ENCODE peak calls at places on chromosome X, in six cellular contexts. One of them, this sample, is unnamed.
A peak's percentile ranks its signal among the peaks of the same experiment; 100 is the strongest.

GRCh38 chrX:28794751-28795150 is 207.5 kb downstream of the IL1RAPL1 start:
- DNase-seq in PC-3: no peak
- DNase-seq in uterus: no peak
- DNase-seq in BE2C: no peak
- DNase-seq in hepatocyte: no peak
- DNase-seq in effector memory CD4-positive, alpha-beta T cell: no peak
- DNase-seq in this sample: no peak

GRCh38 chrX:68196939-68197791 is 236.1 kb downstream of the OPHN1 start:
- DNase-seq in uterus: peak; percentile 26
- DNase-seq in hepatocyte: peak; percentile 79
- DNase-seq in PC-3: peak; percentile 83
- DNase-seq in effector memory CD4-positive, alpha-beta T cell: no peak
- DNase-seq in BE2C: peak; percentile 14
- DNase-seq in this sample: peak; percentile 63

GRCh38 chrX:104329731-104330130 is 75.0 kb upstream of the ESX1 start:
- DNase-seq in hepatocyte: no peak
- DNase-seq in effector memory CD4-positive, alpha-beta T cell: no peak
- DNase-seq in PC-3: no peak
- DNase-seq in uterus: no peak
- DNase-seq in BE2C: no peak
- DNase-seq in this sample: no peak

GRCh38 chrX:2609431-2610238 is 81.5 kb upstream of the CD99 start:
- DNase-seq in hepatocyte: no peak
- DNase-seq in PC-3: peak; percentile 16
- DNase-seq in BE2C: no peak
- DNase-seq in effector memory CD4-positive, alpha-beta T cell: no peak
- DNase-seq in uterus: no peak
- DNase-seq in this sample: no peak

GRCh38 chrX:130772313-130773140 is 130.5 kb downstream of the ENOX2 start:
- DNase-seq in effector memory CD4-positive, alpha-beta T cell: no peak
- DNase-seq in PC-3: peak; percentile 82
- DNase-seq in hepatocyte: no peak
- DNase-seq in uterus: no peak
- DNase-seq in BE2C: no peak
- DNase-seq in this sample: peak; percentile 50

GRCh38 chrX:85375333-85375738 is 4.1 kb downstream of the POF1B start:
- DNase-seq in PC-3: no peak
- DNase-seq in BE2C: peak; percentile 32
- DNase-seq in hepatocyte: peak; percentile 34
- DNase-seq in uterus: no peak
- DNase-seq in effector memory CD4-positive, alpha-beta T cell: no peak
- DNase-seq in this sample: peak; percentile 51

GRCh38 chrX:136867518-136867917 is 13.0 kb downstream of the RBMX start:
- DNase-seq in PC-3: no peak
- DNase-seq in BE2C: no peak
- DNase-seq in hepatocyte: no peak
- DNase-seq in uterus: no peak
- DNase-seq in effector memory CD4-positive, alpha-beta T cell: no peak
- DNase-seq in this sample: no peak

GRCh38 chrX:106698693-106699092 is 27.8 kb upstream of the RNF128 start:
- DNase-seq in uterus: no peak
- DNase-seq in hepatocyte: no peak
- DNase-seq in PC-3: no peak
- DNase-seq in BE2C: no peak
- DNase-seq in effector memory CD4-positive, alpha-beta T cell: no peak
- DNase-seq in this sample: peak; percentile 25

GRCh38 chrX:82945332-82945731 is 562.8 kb upstream of the POU3F4 start:
- DNase-seq in PC-3: peak; percentile 31
- DNase-seq in hepatocyte: no peak
- DNase-seq in BE2C: no peak
- DNase-seq in uterus: no peak
- DNase-seq in effector memory CD4-positive, alpha-beta T cell: no peak
- DNase-seq in this sample: no peak

GRCh38 chrX:74420194-74421035 is 878 bp upstream of the SLC16A2 start:
- DNase-seq in BE2C: peak; percentile 35
- DNase-seq in hepatocyte: peak; percentile 67
- DNase-seq in PC-3: peak; percentile 70
- DNase-seq in effector memory CD4-positive, alpha-beta T cell: no peak
- DNase-seq in uterus: peak; percentile 78
- DNase-seq in this sample: peak; percentile 60

GRCh38 chrX:1212532-1212931 is at the start of gene CRLF2:
- DNase-seq in PC-3: peak; percentile 49
- DNase-seq in hepatocyte: no peak
- DNase-seq in uterus: no peak
- DNase-seq in effector memory CD4-positive, alpha-beta T cell: no peak
- DNase-seq in BE2C: no peak
- DNase-seq in this sample: no peak

GRCh38 chrX:76538860-76539259 is 111.3 kb downstream of the MAGEE1 start:
- DNase-seq in effector memory CD4-positive, alpha-beta T cell: no peak
- DNase-seq in hepatocyte: no peak
- DNase-seq in PC-3: no peak
- DNase-seq in uterus: no peak
- DNase-seq in BE2C: no peak
- DNase-seq in this sample: no peak

GRCh38 chrX:12614266-12614665 is 176.9 kb upstream of the PRPS2 start:
- DNase-seq in PC-3: no peak
- DNase-seq in hepatocyte: no peak
- DNase-seq in BE2C: no peak
- DNase-seq in uterus: no peak
- DNase-seq in effector memory CD4-positive, alpha-beta T cell: no peak
- DNase-seq in this sample: no peak

GRCh38 chrX:11787564-11787963 is 29.5 kb downstream of the MSL3 start:
- DNase-seq in BE2C: peak; percentile 78
- DNase-seq in uterus: peak; percentile 67
- DNase-seq in hepatocyte: peak; percentile 38
- DNase-seq in PC-3: peak; percentile 20
- DNase-seq in effector memory CD4-positive, alpha-beta T cell: peak; percentile 57
- DNase-seq in this sample: peak; percentile 74

GRCh38 chrX:150869450-150869849 is 29.0 kb downstream of the CD99L2 start:
- DNase-seq in hepatocyte: no peak
- DNase-seq in PC-3: no peak
- DNase-seq in uterus: no peak
- DNase-seq in effector memory CD4-positive, alpha-beta T cell: no peak
- DNase-seq in BE2C: no peak
- DNase-seq in this sample: no peak

GRCh38 chrX:47662144-47662657 is 3.2 kb upstream of the UXT start:
- DNase-seq in effector memory CD4-positive, alpha-beta T cell: no peak
- DNase-seq in BE2C: no peak
- DNase-seq in hepatocyte: peak; percentile 54
- DNase-seq in uterus: no peak
- DNase-seq in PC-3: peak; percentile 63
- DNase-seq in this sample: no peak

GRCh38 chrX:15413101-15413500 is 28.9 kb upstream of the VEGFD start:
- DNase-seq in BE2C: no peak
- DNase-seq in hepatocyte: no peak
- DNase-seq in PC-3: no peak
- DNase-seq in uterus: no peak
- DNase-seq in effector memory CD4-positive, alpha-beta T cell: no peak
- DNase-seq in this sample: no peak

GRCh38 chrX:47514553-47515235 is 31.7 kb upstream of the ZNF41 start:
- DNase-seq in PC-3: peak; percentile 67
- DNase-seq in hepatocyte: peak; percentile 16
- DNase-seq in effector memory CD4-positive, alpha-beta T cell: no peak
- DNase-seq in BE2C: no peak
- DNase-seq in uterus: no peak
- DNase-seq in this sample: peak; percentile 57

GRCh38 chrX:3262906-3263305 is 83.5 kb downstream of the MXRA5 start:
- DNase-seq in hepatocyte: peak; percentile 69
- DNase-seq in PC-3: peak; percentile 63
- DNase-seq in BE2C: no peak
- DNase-seq in effector memory CD4-positive, alpha-beta T cell: no peak
- DNase-seq in uterus: no peak
- DNase-seq in this sample: no peak

DNA sequence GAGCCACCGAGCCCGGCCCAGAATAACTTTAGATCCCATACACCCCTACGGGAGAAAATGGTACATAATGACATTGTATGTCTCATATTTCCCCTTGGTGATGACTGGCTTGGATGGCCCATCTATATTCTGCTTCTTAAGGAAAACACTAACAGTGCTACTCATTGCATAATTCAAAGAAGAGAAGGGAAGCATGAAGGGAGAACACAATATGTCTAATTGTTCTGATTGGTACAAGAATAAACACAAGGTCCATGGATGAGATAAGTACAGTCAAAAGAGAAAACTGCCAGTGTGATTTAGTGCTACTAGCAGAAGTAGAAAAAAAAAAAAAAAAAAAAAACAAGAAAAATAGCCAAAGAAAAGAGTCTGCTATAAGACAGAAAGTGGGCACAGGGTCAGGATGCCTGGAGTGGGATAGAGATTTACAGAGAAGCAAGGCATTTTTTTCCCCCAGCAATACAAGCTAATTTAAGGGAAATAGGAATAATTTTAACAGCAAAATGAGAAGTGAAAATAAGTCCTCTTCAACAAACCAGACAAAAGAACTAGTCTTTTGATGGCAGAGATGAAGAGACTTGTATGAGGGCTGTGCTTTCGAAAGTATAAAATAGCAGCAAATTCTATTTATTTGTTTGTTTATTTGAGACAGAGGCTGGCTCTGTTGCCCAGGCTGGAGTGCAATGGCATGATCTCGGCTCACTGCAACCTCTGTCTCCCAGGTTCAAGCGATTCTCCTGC is 96.5 kb upstream of the MAP3K15 start:
- DNase-seq in PC-3: no peak
- DNase-seq in BE2C: no peak
- DNase-seq in uterus: no peak
- DNase-seq in hepatocyte: no peak
- DNase-seq in effector memory CD4-positive, alpha-beta T cell: no peak
- DNase-seq in this sample: no peak
- H3K9me3 ChIP-seq in PC-3: no peaks in the 10 kb centered on the region
- H3K9me3 ChIP-seq in BE2C: no peaks in the 10 kb centered on the region
- H3K9me3 ChIP-seq in uterus: no peaks in the 10 kb centered on the region
- H3K9me3 ChIP-seq in hepatocyte: no peaks in the 10 kb centered on the region
- H3K9me3 ChIP-seq in effector memory CD4-positive, alpha-beta T cell: no peaks in the 10 kb centered on the region
- H3K9me3 ChIP-seq in this sample: no peaks in the 10 kb centered on the region

GRCh38 chrX:48714573-48714972 is 18.0 kb downstream of the SUV39H1 start:
- DNase-seq in effector memory CD4-positive, alpha-beta T cell: no peak
- DNase-seq in BE2C: no peak
- DNase-seq in PC-3: peak; percentile 4
- DNase-seq in uterus: no peak
- DNase-seq in hepatocyte: no peak
- DNase-seq in this sample: no peak

GRCh38 chrX:48711929-48712505 is 15.5 kb downstream of the SUV39H1 start:
- DNase-seq in uterus: no peak
- DNase-seq in BE2C: no peak
- DNase-seq in effector memory CD4-positive, alpha-beta T cell: no peak
- DNase-seq in PC-3: no peak
- DNase-seq in hepatocyte: no peak
- DNase-seq in this sample: no peak

GRCh38 chrX:48709522-48710117 is 13.1 kb downstream of the SUV39H1 start:
- DNase-seq in effector memory CD4-positive, alpha-beta T cell: no peak
- DNase-seq in BE2C: no peak
- DNase-seq in hepatocyte: no peak
- DNase-seq in uterus: no peak
- DNase-seq in PC-3: no peak
- DNase-seq in this sample: no peak

GRCh38 chrX:48713847-48714246 is 17.3 kb downstream of the SUV39H1 start:
- DNase-seq in hepatocyte: no peak
- DNase-seq in BE2C: no peak
- DNase-seq in uterus: no peak
- DNase-seq in effector memory CD4-positive, alpha-beta T cell: no peak
- DNase-seq in PC-3: no peak
- DNase-seq in this sample: no peak

DNA sequence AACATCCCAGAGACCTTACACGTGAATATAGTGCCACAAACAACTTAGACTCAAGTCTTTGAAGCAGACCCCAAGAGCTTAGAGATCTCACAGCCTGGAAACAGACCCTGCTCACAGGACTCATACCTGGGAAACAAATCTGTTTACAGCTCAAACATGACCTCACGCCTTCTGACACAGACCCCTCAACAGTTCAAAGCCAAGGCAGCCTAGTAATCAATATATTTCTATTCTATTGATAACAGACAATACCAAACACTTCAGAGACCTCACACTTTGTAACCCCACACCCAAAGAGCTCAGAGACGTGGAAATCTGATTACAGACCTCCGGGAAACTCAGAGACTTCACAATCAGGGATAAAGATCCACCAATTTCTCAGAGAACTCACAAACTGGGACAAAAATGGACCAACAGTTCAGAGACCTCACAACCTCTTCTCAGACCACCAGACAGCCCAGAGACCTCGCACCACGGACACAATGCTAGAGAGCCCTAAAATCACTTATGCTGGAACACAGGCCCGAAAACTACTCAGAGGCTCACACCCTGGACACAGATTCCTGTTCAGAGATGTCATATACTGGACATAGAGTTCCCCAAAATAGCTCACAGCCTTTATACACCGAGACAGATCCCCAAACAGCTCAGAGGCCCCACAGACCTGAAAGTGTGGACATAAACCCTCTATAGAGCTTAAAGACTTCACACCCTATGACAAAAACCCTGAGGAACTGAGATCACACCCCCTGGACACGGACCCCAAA is 14.8 kb downstream of the SUV39H1 start:
- DNase-seq in PC-3: no peak
- DNase-seq in effector memory CD4-positive, alpha-beta T cell: no peak
- DNase-seq in uterus: no peak
- DNase-seq in BE2C: no peak
- DNase-seq in hepatocyte: no peak
- DNase-seq in this sample: no peak
- H3K4me3 ChIP-seq in PC-3: no peak overlapping the region
- H3K4me3 ChIP-seq in effector memory CD4-positive, alpha-beta T cell: no peak overlapping the region
- H3K4me3 ChIP-seq in uterus: no peak overlapping the region
- H3K4me3 ChIP-seq in BE2C: no peak overlapping the region
- H3K4me3 ChIP-seq in hepatocyte: no peak overlapping the region
- H3K4me3 ChIP-seq in this sample: no peak overlapping the region

DNA sequence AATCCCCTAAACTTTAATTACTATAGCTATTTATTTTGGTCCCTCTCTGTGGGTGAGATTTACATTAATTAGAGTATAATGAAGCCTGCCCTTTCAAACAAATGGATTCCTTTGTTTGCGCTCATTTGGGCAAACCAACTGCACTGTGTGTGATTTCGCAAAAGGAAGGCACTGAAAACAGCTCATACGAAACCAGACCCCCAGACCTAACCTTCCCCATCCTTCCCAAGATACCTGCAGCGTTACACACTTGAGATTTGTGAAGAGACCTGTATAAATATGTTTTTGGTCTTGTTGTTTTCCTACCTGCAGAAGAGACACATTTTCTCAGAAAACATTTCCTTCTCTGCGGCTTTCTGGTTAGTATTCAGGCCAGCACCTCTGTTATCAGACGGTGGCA is 47.5 kb downstream of the CBLL2 start:
- DNase-seq in hepatocyte: no peak
- DNase-seq in uterus: no peak
- DNase-seq in BE2C: no peak
- DNase-seq in effector memory CD4-positive, alpha-beta T cell: no peak
- DNase-seq in PC-3: no peak
- DNase-seq in this sample: no peak
- H3K9me3 ChIP-seq in hepatocyte: no peaks in the 10 kb centered on the region
- H3K9me3 ChIP-seq in uterus: no peaks in the 10 kb centered on the region
- H3K9me3 ChIP-seq in BE2C: no peaks in the 10 kb centered on the region
- H3K9me3 ChIP-seq in effector memory CD4-positive, alpha-beta T cell: no peaks in the 10 kb centered on the region
- H3K9me3 ChIP-seq in PC-3: no peaks in the 10 kb centered on the region
- H3K9me3 ChIP-seq in this sample: no peaks in the 10 kb centered on the region

DNA sequence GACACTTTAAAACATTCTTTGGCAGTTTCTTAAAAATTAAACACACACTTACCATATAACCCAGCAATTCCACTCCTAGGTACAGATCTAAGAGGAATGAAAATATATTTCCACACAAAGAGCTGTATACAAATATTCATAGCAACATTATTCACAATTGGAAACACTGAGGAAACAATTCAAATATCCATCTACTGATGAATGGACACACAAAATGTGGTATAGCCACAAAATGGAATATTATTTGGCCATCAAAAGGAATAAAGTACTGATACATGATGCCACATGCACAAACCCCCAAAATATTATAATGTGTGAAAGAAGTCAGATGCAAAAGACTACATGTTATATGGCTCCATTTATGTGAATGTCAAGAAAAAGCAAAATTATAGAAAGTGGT is 70.9 kb downstream of the HS6ST2 start:
- DNase-seq in hepatocyte: no peak
- DNase-seq in PC-3: no peak
- DNase-seq in BE2C: no peak
- DNase-seq in uterus: no peak
- DNase-seq in effector memory CD4-positive, alpha-beta T cell: no peak
- DNase-seq in this sample: no peak
- H3K4me3 ChIP-seq in hepatocyte: no peak overlapping the region
- H3K4me3 ChIP-seq in PC-3: no peak overlapping the region
- H3K4me3 ChIP-seq in BE2C: no peak overlapping the region
- H3K4me3 ChIP-seq in uterus: no peak overlapping the region
- H3K4me3 ChIP-seq in effector memory CD4-positive, alpha-beta T cell: no peak overlapping the region
- H3K4me3 ChIP-seq in this sample: no peak overlapping the region

This sample was measured in cardiac muscle cell.